ENCODE peak calls at places on chromosome 10, in seven cellular contexts. B is WERI-Rb-1, O is BJ, P is colonic mucosa, T is Peyer's patch, D is heart left ventricle, C is A549. G is an unnamed sample.

GRCh38 chr10:97667462-97667861 is 19.6 kb downstream of the AVPI1 start:
- DNase-seq in B (no peak), O (no peak), P (no peak), T (no peak), D (no peak), C (no peak), G (no peak)

GRCh38 chr10:96919785-96920425 is 87.8 kb downstream of the LCOR start:
- DNase-seq in B (no peak), O (no peak), P (no peak), T (no peak), D (no peak), C (no peak), G (no peak)

GRCh38 chr10:130895172-130895571 is 416.3 kb downstream of the TCERG1L start:
- DNase-seq in B (no peak), O (no peak), P (no peak), T (no peak), D (no peak), C (no peak), G (no peak)

GRCh38 chr10:120279196-120279595 is 177.8 kb upstream of the PLPP4 start:
- DNase-seq in B (no peak), O (no peak), P (no peak), T (no peak), D (no peak), C (no peak), G (no peak)

GRCh38 chr10:5987747-5988146 is 10.4 kb upstream of the IL15RA start:
- DNase-seq in B (no peak), O (no peak), P (no peak), T (no peak), D (peak; percentile 66), C (no peak), G (no peak)

GRCh38 chr10:42988517-42989395 is 88.1 kb upstream of the RET start:
- DNase-seq in B (no peak), O (no peak), P (peak; percentile 18), T (peak; percentile 34), D (peak; percentile 46), C (no peak), G (no peak)

GRCh38 chr10:15775513-15775912 is 55.8 kb upstream of the ITGA8 start:
- DNase-seq in B (no peak), O (peak; percentile 62), P (no peak), T (no peak), D (no peak), C (no peak), G (no peak)

GRCh38 chr10:71868192-71868697 is 17.2 kb upstream of the PSAP start:
- DNase-seq in B (peak; percentile 43), O (peak; percentile 43), P (peak; percentile 55), T (peak; percentile 50), D (no peak), C (peak; percentile 80), G (no peak)

GRCh38 chr10:4984223-4984622 is 19.4 kb downstream of the AKR1C2 start:
- DNase-seq in B (no peak), O (no peak), P (no peak), T (no peak), D (no peak), C (peak; percentile 89), G (no peak)

GRCh38 chr10:35140727-35141126 is 14.1 kb downstream of the CREM start:
- DNase-seq in B (no peak), O (no peak), P (no peak), T (no peak), D (no peak), C (no peak), G (no peak)

GRCh38 chr10:111116762-111117445 is 40.1 kb downstream of the ADRA2A start:
- DNase-seq in B (peak; percentile 13), O (no peak), P (peak; percentile 54), T (no peak), D (no peak), C (no peak), G (no peak)

GRCh38 chr10:122441961-122442360 is 12.5 kb upstream of the ARMS2 start:
- DNase-seq in B (no peak), O (no peak), P (no peak), T (no peak), D (no peak), C (peak; percentile 58), G (no peak)

GRCh38 chr10:50336140-50336539 is 84.8 kb upstream of the ASAH2 start:
- DNase-seq in B (no peak), O (no peak), P (no peak), T (no peak), D (no peak), C (no peak), G (no peak)

GRCh38 chr10:25627606-25628005 is 306.4 kb upstream of the MYO3A start:
- DNase-seq in B (no peak), O (no peak), P (no peak), T (no peak), D (no peak), C (no peak), G (no peak)

GRCh38 chr10:96978621-96979154 is 146.6 kb downstream of the LCOR start:
- DNase-seq in B (no peak), O (no peak), P (no peak), T (no peak), D (no peak), C (no peak), G (no peak)

GRCh38 chr10:82394122-82394521 is 519.1 kb downstream of the NRG3 start:
- DNase-seq in B (no peak), O (no peak), P (no peak), T (no peak), D (no peak), C (no peak), G (no peak)

GRCh38 chr10:3570330-3570729 is 214.7 kb downstream of the KLF6 start:
- DNase-seq in B (no peak), O (no peak), P (no peak), T (no peak), D (no peak), C (no peak), G (no peak)

GRCh38 chr10:92126100-92126650 is 164.7 kb downstream of the CPEB3 start:
- DNase-seq in B (no peak), O (no peak), P (no peak), T (no peak), D (no peak), C (no peak), G (no peak)

GRCh38 chr10:92123031-92123450 is 167.8 kb downstream of the CPEB3 start:
- DNase-seq in B (no peak), O (no peak), P (peak; percentile 38), T (no peak), D (no peak), C (no peak), G (no peak)

GRCh38 chr10:92124020-92124419 is 166.9 kb downstream of the CPEB3 start:
- DNase-seq in B (no peak), O (no peak), P (no peak), T (no peak), D (no peak), C (no peak), G (no peak)

GRCh38 chr10:92125169-92125543 is 165.7 kb downstream of the CPEB3 start:
- DNase-seq in B (no peak), O (no peak), P (no peak), T (no peak), D (no peak), C (no peak), G (no peak)

DNA sequence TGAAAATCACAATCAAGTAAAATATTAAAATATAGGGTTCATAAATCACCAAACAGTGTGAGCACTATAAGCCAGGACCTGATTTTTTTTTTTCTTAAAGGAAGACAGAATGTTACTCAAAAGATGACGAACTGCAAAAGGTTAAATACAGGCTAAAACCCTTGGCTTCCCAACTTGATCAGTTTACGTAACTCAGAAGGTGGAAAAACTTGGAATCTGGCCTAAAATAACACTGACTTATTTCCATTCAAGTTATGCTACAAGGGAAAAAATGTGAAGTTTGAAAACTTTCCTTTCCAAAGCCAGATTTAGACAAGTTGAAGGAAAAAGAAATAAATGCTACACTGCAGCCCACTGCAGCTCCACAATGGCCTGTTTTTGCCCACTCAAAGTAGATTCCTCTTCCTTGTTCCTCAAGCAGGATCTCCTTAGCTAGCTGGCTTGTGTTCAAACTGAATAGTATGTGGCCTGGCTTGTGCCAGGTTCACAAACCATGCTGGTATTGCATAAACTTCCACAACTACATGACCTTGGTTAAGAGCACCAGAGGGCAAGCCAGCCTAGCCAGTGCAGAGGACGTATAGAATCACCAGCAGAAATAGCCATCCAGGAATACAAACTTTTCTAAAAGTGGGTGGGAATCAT is 166.2 kb downstream of the CPEB3 start:
- DNase-seq in B (no peak), O (no peak), P (peak; percentile 36), T (no peak), D (no peak), C (peak; percentile 42), G (no peak)
- H3K4me3 ChIP-seq in B (no peak overlapping the region), O (no peak overlapping the region), P (no peak overlapping the region), T (no peak overlapping the region), D (no peak overlapping the region), C (no peak overlapping the region), G (no peak overlapping the region)

GRCh38 chr10:113287592-113287991 is 265.3 kb upstream of the HABP2 start:
- DNase-seq in B (no peak), O (no peak), P (no peak), T (no peak), D (no peak), C (no peak), G (no peak)

GRCh38 chr10:113284635-113285034 is 268.2 kb upstream of the HABP2 start:
- DNase-seq in B (no peak), O (no peak), P (no peak), T (no peak), D (no peak), C (no peak), G (no peak)

GRCh38 chr10:113279262-113279661 is 273.6 kb upstream of the HABP2 start:
- DNase-seq in B (no peak), O (no peak), P (no peak), T (no peak), D (no peak), C (no peak), G (no peak)

GRCh38 chr10:113285291-113285690 is 267.6 kb upstream of the HABP2 start:
- DNase-seq in B (no peak), O (no peak), P (no peak), T (no peak), D (no peak), C (no peak), G (no peak)

DNA sequence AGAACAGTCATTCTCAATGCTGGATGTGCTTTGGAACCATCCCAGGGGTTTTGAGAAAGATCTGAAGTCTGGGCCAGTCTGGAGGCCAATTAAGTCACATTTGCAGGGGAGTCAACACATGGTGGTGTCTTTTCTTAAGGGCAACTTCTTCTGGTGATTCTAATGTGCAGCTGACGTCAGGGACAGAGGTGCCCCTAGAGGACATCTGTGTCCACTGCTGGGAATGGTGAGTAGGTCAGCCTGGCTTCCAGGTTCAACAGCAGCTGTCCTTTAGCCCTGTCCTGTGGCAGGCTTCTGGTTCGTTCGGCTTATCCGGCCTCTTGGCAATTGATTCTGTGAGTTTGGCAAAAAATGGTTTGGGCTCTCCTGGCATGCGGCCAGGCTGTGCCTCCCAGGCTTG is 269.7 kb upstream of the HABP2 start:
- DNase-seq in B (no peak), O (no peak), P (no peak), T (no peak), D (no peak), C (peak; percentile 31), G (no peak)
- TF ChIP-seq CTCF in B (peak; percentile 53), O (no peak), P (no peak), T (no peak), D (no peak), C (peak; percentile 5), G (no peak)

GRCh38 chr10:102775973-102776669 is 32.4 kb downstream of the WBP1L start:
- DNase-seq in B (peak; percentile 57), O (no peak), P (peak; percentile 62), T (no peak), D (peak; percentile 89), C (no peak), G (peak; percentile 50)
- H3K4me3 ChIP-seq in B (no peak overlapping the region), O (no peak overlapping the region), P (no peak overlapping the region), T (no peak overlapping the region), D (peak overlapping the region; percentile 56), C (no peak overlapping the region), G (no peak overlapping the region)

GRCh38 chr10:77687621-77688020 is 50.0 kb upstream of the KCNMA1 start:
- DNase-seq in B (no peak), O (no peak), P (peak; percentile 9), T (no peak), D (no peak), C (no peak), G (no peak)
- TF ChIP-seq CTCF in B (no peak), O (no peak), P (no peak), T (no peak), D (no peak), C (no peak), G (no peak)